ENCODE peak calls at places on chromosomes 1 and 21, in six cellular contexts. H is memory B cell; X is sciatic nerve; A is stimulated activated CD8-positive, alpha-beta memory T cell treated with anti-CD3 and anti-CD28 coated beads, Interleukin-4, amount 100 ng/mL, for 1 hour; V is naive thymus-derived CD8-positive, alpha-beta T cell; L is NCI-H1436. Z is an unnamed sample.

GRCh38 chr1:6803357-6803756 is 18.1 kb downstream of the CAMTA1 start:
- DNase-seq in X (no peak), A (no peak), V (no peak), L (no peak), H (no peak), Z (no peak)

GRCh38 chr1:3736708-3737107 is 15.5 kb upstream of the CCDC27 start:
- DNase-seq in A (no peak), X (no peak), L (no peak), H (no peak), V (no peak), Z (no peak)

GRCh38 chr1:79325705-79326104 is 319.2 kb upstream of the ADGRL4 start:
- DNase-seq in X (no peak), L (no peak), V (no peak), H (no peak), A (no peak), Z (no peak)

GRCh38 chr1:154170547-154171221 is 15.8 kb upstream of the NUP210L start:
- DNase-seq in A (no peak), L (no peak), V (no peak), X (no peak), H (no peak), Z (no peak)

GRCh38 chr1:159091547-159092397 is 15.2 kb upstream of the AIM2 start:
- DNase-seq in L (no peak), V (no peak), A (no peak), H (no peak), X (no peak), Z (no peak)

GRCh38 chr1:41765109-41765655 is 153.5 kb downstream of the HIVEP3 start:
- DNase-seq in V (no peak), L (no peak), H (no peak), X (no peak), A (no peak), Z (no peak)

GRCh38 chr21:15793109-15793508 is 63.3 kb downstream of the USP25 start:
- DNase-seq in L (no peak), A (no peak), X (no peak), H (no peak), V (no peak), Z (no peak)

GRCh38 chr1:47727051-47727708 is 270.0 kb downstream of the TRABD2B start:
- DNase-seq in A (no peak), L (no peak), V (no peak), X (no peak), H (no peak), Z (no peak)

GRCh38 chr1:22224091-22224490 is 81.2 kb upstream of the WNT4 start:
- DNase-seq in V (no peak), X (no peak), H (no peak), L (no peak), A (no peak), Z (no peak)

GRCh38 chr21:38768385-38769071 is 37.2 kb upstream of the ETS2 start:
- DNase-seq in H (no peak), V (peak), L (no peak), A (no peak), X (no peak), Z (peak)

GRCh38 chr1:184753093-184753492 is 1.6 kb downstream of the EDEM3 start:
- DNase-seq in A (no peak), V (no peak), L (no peak), X (no peak), H (no peak), Z (no peak)

GRCh38 chr1:93734999-93735398 is 53.4 kb upstream of the BCAR3 start:
- DNase-seq in H (no peak), X (no peak), V (no peak), A (no peak), L (no peak), Z (no peak)

GRCh38 chr1:222709700-222710153 is 2.6 kb downstream of the AIDA start:
- DNase-seq in V (no peak), A (no peak), L (no peak), X (no peak), H (no peak), Z (no peak)